ENCODE peak calls at places on chromosomes 11 and 22, in seven cellular contexts. E, F, Y, W, G, H and P are unnamed samples.

GRCh38 chr11:128593281-128593680 is 5.9 kb upstream of the ETS1 start:
- DNase-seq in F (no peak), G (no peak), H (no peak), E (no peak), W (no peak), Y (no peak), P (no peak)

GRCh38 chr11:34492806-34493414 is 20.7 kb downstream of the ELF5 start:
- DNase-seq in G (peak; percentile 56), E (peak; percentile 17), Y (no peak), W (peak; percentile 31), F (no peak), H (peak; percentile 49), P (no peak)

GRCh38 chr11:19511413-19512183 is 201.0 kb upstream of the NAV2 start:
- DNase-seq in G (no peak), E (peak; percentile 30), Y (no peak), F (no peak), H (peak; percentile 38), W (peak; percentile 29), P (peak; percentile 86)

GRCh38 chr11:78030429-78031325 is 7.6 kb upstream of the KCTD14 start:
- DNase-seq in Y (no peak), F (no peak), W (peak; percentile 81), G (peak; percentile 53), H (peak; percentile 47), E (peak; percentile 96), P (no peak)

GRCh38 chr22:35539910-35540599 is 576 bp upstream of the RASD2 start:
- DNase-seq in E (no peak), Y (peak; percentile 48), F (no peak), W (peak; percentile 1), H (peak; percentile 78), G (no peak), P (peak; percentile 23)

GRCh38 chr11:121229495-121229894 is 63.1 kb upstream of the SC5D start:
- DNase-seq in G (no peak), W (no peak), Y (no peak), F (no peak), E (no peak), H (no peak), P (no peak)

GRCh38 chr11:123195182-123196059 is at the start of gene CLMP:
- DNase-seq in F (no peak), Y (peak; percentile 11), G (no peak), E (no peak), H (peak; percentile 80), W (no peak), P (peak; percentile 58)

GRCh38 chr11:117380676-117381075 is 53.0 kb downstream of the CEP164 start:
- DNase-seq in F (no peak), G (no peak), W (no peak), E (no peak), Y (no peak), H (no peak), P (peak; percentile 25)

GRCh38 chr11:2994336-2994730 is 2.2 kb upstream of the NAP1L4 start:
- DNase-seq in F (no peak), W (no peak), H (no peak), G (no peak), E (no peak), Y (no peak), P (no peak)

GRCh38 chr11:83115551-83115950 is 41.4 kb upstream of the PCF11 start:
- DNase-seq in G (no peak), E (no peak), F (no peak), W (no peak), H (no peak), Y (no peak), P (no peak)

GRCh38 chr11:125348704-125349635 is 147.1 kb downstream of the FEZ1 start:
- DNase-seq in F (no peak), W (no peak), E (no peak), G (no peak), Y (peak; percentile 21), H (peak; percentile 82), P (peak; percentile 51)

GRCh38 chr22:40325315-40325714 is 21.0 kb upstream of the ADSL start:
- DNase-seq in W (no peak), E (no peak), H (no peak), F (no peak), G (no peak), Y (peak; percentile 34), P (no peak)

GRCh38 chr11:66720223-66720898 is 8.7 kb downstream of the SPTBN2 start:
- DNase-seq in G (peak; percentile 74), H (no peak), Y (no peak), W (peak; percentile 93), F (no peak), E (peak; percentile 15), P (no peak)

GRCh38 chr11:125942771-125943428 is 2.9 kb upstream of the VSIG10L2 start:
- DNase-seq in F (no peak), Y (no peak), W (no peak), H (no peak), E (no peak), G (no peak), P (peak; percentile 55)

GRCh38 chr11:80702264-80702663 is 1261.4 kb upstream of the TENM4 start:
- DNase-seq in W (no peak), H (no peak), Y (no peak), E (no peak), G (no peak), F (no peak), P (no peak)

GRCh38 chr11:94031625-94032024 is 10.5 kb downstream of the HEPHL1 start:
- DNase-seq in G (no peak), E (no peak), F (no peak), W (no peak), Y (no peak), H (no peak), P (no peak)